ENCODE peak calls at places on chromosomes 2 and 18, in six cellular contexts. D is endothelial cell of umbilical vein, H is A549, A is HepG2, P is GM12878, Z is K562. Y is an unnamed sample.

GRCh38 chr2:120936476-120937334 is 201.0 kb downstream of the GLI2 start:
- DNase-seq in A (no peak), Z (no peak), D (no peak), P (no peak), H (no peak), Y (no peak)

GRCh38 chr2:12397861-12398260 is 318.9 kb upstream of the TRIB2 start:
- DNase-seq in Z (no peak), H (no peak), P (no peak), D (no peak), A (no peak), Y (peak; percentile 83)

GRCh38 chr2:168692132-168692762 is 110.2 kb upstream of the NOSTRIN start:
- DNase-seq in D (no peak), A (no peak), Z (no peak), H (no peak), P (no peak), Y (no peak)

GRCh38 chr18:42706618-42707017 is 408.9 kb downstream of the RIT2 start:
- DNase-seq in H (no peak), Z (no peak), P (no peak), A (no peak), D (no peak), Y (peak; percentile 67)

GRCh38 chr2:97995026-97995733 is 568 bp downstream of the TMEM131 start:
- DNase-seq in P (peak; percentile 70), Z (peak; percentile 72), H (peak; percentile 44), D (peak; percentile 55), A (peak; percentile 30), Y (peak; percentile 84)

GRCh38 chr2:143433158-143433557 is 303.9 kb downstream of the ARHGAP15 start:
- DNase-seq in P (no peak), H (no peak), A (no peak), D (no peak), Z (no peak), Y (no peak)

GRCh38 chr2:118118479-118118878 is 30.2 kb downstream of the INSIG2 start:
- DNase-seq in P (no peak), Z (no peak), A (peak; percentile 72), D (peak; percentile 32), H (no peak), Y (no peak)

GRCh38 chr2:98897746-98898145 is 38.3 kb downstream of the CRACDL start:
- DNase-seq in P (no peak), D (no peak), H (no peak), Z (no peak), A (no peak), Y (no peak)

GRCh38 chr2:213266421-213266820 is 17.8 kb upstream of the SPAG16 start:
- DNase-seq in D (no peak), Z (no peak), P (no peak), A (no peak), H (no peak), Y (no peak)

GRCh38 chr18:58268849-58269248 is 224.8 kb downstream of the NEDD4L start:
- DNase-seq in H (peak; percentile 12), D (peak; percentile 62), Z (no peak), P (no peak), A (no peak), Y (no peak)

GRCh38 chr2:19045151-19045550 is 313.3 kb downstream of the OSR1 start:
- DNase-seq in A (no peak), D (no peak), H (no peak), Z (no peak), P (no peak), Y (no peak)

GRCh38 chr18:52722904-52723303 is 382.9 kb downstream of the DCC start:
- DNase-seq in D (no peak), P (no peak), H (no peak), Z (no peak), A (no peak), Y (no peak)

GRCh38 chr2:86028763-86029381 is 76.8 kb downstream of the POLR1A start:
- DNase-seq in H (no peak), D (peak; percentile 89), A (no peak), P (no peak), Z (no peak), Y (no peak)

GRCh38 chr2:9135804-9136558 is 70.6 kb upstream of the ASAP2 start:
- DNase-seq in Z (no peak), D (no peak), P (no peak), H (no peak), A (no peak), Y (no peak)

GRCh38 chr2:105789745-105790466 is 45.2 kb downstream of the NCK2 start:
- DNase-seq in A (no peak), Z (no peak), H (no peak), P (peak; percentile 74), D (peak; percentile 79), Y (peak; percentile 95)

GRCh38 chr2:187297806-187298205 is 150.2 kb downstream of the CALCRL start:
- DNase-seq in Z (no peak), H (no peak), A (no peak), P (no peak), D (no peak), Y (no peak)

GRCh38 chr2:187302146-187302545 is 145.9 kb downstream of the CALCRL start:
- DNase-seq in P (no peak), Z (no peak), A (no peak), D (peak; percentile 82), H (no peak), Y (no peak)

GRCh38 chr2:187307606-187308005 is 140.4 kb downstream of the CALCRL start:
- DNase-seq in D (peak; percentile 67), P (no peak), H (no peak), A (no peak), Z (no peak), Y (no peak)

GRCh38 chr2:187299122-187299906 is 148.7 kb downstream of the CALCRL start:
- DNase-seq in P (no peak), H (no peak), D (peak; percentile 75), A (no peak), Z (no peak), Y (peak; percentile 16)

DNA sequence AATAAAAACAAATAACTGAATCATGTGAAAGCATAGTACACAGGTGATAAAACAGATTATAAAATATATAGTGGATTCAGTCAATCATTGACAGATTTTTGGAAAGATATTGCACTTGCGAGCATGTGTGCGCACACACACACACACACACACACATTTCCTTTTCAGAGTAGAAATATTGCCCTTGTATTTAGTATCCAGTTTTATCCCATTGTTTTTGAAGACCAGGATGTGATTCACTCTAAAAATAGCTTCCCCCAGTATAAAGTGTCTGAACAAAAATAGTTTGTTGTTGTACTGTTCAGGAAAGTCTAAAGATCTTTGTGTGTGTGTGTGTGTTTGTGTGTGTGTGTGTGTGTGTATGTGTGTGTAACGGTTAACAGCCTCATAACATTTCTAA is 145.4 kb downstream of the CALCRL start:
- DNase-seq in A (no peak), Z (no peak), H (no peak), D (peak; percentile 97), P (no peak), Y (no peak)
- H3K4me3 ChIP-seq in A (no peak overlapping the region), Z (no peak overlapping the region), H (no peak overlapping the region), D (no peak overlapping the region), P (no peak overlapping the region), Y (no peak overlapping the region)

GRCh38 chr2:241039416-241039815 is 41.0 kb downstream of the SNED1 start:
- DNase-seq in H (no peak), Z (no peak), P (no peak), A (no peak), D (no peak), Y (no peak)

GRCh38 chr2:241040811-241041334 is 42.5 kb downstream of the SNED1 start:
- DNase-seq in H (no peak), A (no peak), Z (no peak), D (no peak), P (no peak), Y (no peak)

GRCh38 chr2:241040081-241040803 is 41.8 kb downstream of the SNED1 start:
- DNase-seq in Z (no peak), D (no peak), A (no peak), H (no peak), P (no peak), Y (no peak)

GRCh38 chr2:241038374-241039180 is 40.2 kb downstream of the SNED1 start:
- DNase-seq in D (no peak), H (no peak), Z (no peak), P (no peak), A (no peak), Y (no peak)

DNA sequence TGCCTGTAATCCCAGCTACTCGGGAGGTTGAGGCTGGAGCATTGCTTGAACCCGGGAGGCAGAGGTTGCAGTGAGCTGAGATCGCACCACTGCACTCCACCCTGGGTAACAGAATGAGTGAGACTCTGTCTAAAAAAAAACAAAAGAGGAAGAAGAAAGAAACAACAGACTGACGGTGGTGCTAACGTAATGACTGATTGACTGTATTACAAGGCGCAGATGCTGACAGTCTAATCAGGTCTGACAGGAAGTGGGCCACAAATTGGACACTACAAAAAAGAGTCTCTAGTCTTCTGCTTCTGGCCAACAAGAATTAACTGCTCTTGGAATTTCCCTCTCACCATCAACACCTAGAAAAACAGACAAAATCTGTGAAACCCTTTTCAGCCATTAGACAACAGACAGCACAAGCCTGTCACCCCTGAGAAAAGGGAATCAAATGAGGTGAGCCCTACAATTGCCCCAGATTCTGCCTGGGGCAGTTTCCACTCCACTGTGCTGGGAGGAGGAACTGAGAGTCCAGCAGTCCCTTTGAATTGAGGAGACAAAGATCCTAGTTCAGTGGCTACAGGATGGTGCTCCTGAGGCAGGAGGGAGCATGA is 43.2 kb downstream of the SNED1 start:
- DNase-seq in H (no peak), P (peak; percentile 86), A (no peak), D (no peak), Z (no peak), Y (peak; percentile 37)
- TF ChIP-seq MYC in H (no peak), P (no peak), A (no peak), D (no peak), Z (no peak), Y (no peak)

DNA sequence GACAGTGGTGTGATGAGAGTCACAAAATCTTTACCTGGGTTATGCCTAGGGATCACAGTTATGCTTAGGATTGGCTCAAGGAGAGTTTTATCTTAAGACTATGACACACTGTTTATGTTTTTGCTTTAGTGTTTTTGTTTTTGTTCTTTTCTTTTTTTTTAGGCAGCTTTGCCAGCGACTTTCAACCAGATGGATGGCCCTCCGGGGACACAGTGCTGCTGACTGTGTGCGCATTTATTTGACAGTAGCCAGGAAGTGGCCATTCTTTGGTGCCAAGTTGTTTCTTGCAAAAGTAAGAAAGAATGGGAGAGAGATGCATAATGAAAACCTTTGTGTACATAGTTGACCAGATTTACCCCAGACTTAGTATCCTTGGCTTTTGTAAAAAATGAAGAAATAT is 15.1 kb upstream of the DYNC2LI1 start:
- DNase-seq in A (no peak), H (no peak), P (no peak), D (no peak), Z (no peak), Y (no peak)
- H3K4me3 ChIP-seq in A (no peak overlapping the region), H (no peak overlapping the region), P (no peak overlapping the region), D (no peak overlapping the region), Z (no peak overlapping the region), Y (no peak overlapping the region)

GRCh38 chr2:204583773-204584172 is 38.5 kb downstream of the PARD3B start:
- DNase-seq in D (no peak), Z (no peak), H (no peak), A (no peak), P (no peak), Y (no peak)

GRCh38 chr2:204590063-204590462 is 44.8 kb downstream of the PARD3B start:
- DNase-seq in Z (no peak), H (no peak), A (no peak), P (no peak), D (no peak), Y (no peak)

GRCh38 chr2:204586444-204587165 is 41.3 kb downstream of the PARD3B start:
- DNase-seq in H (no peak), P (no peak), D (no peak), A (no peak), Z (no peak), Y (no peak)

DNA sequence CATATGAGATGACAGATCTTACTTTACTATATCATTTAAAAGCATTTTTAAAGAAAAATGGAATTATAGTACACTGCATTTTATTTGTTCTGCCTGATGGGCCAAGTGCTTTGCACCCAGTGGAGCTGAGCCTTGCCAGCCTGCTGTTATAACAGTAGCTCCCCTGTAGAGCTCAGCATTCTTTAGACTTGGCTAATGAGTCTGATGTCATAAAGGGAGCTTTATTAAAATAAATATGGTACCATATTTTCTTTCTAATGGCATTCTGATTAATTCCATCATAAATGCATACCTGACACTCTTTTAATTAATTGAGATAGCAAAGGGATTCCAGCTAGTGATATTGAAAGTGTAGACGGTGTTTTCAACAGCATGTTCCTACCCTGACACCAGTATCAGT is 40.7 kb downstream of the PARD3B start:
- DNase-seq in P (no peak), A (no peak), H (no peak), D (no peak), Z (no peak), Y (no peak)
- TF ChIP-seq MYC in P (no peak), A (no peak), H (no peak), D (no peak), Z (no peak), Y (no peak)

Y was measured in NB4.